ENCODE peak calls at places on chromosomes 6 and 20, in six cellular contexts. One of them, this sample, is unnamed.

GRCh38 chr6:73586416-73586974 is 65.7 kb upstream of the EEF1A1 start:
- DNase-seq in H4: peak; percentile 14
- DNase-seq in ureter: no peak
- DNase-seq in GDM1: no peak
- DNase-seq in NCI-H510A treated with DMSO at 0.1 percent for 48 hours: no peak
- DNase-seq in iPS-NIHi11: no peak
- DNase-seq in this sample: no peak

GRCh38 chr6:107624050-107624449 is 134.1 kb downstream of the SOBP start:
- DNase-seq in iPS-NIHi11: no peak
- DNase-seq in GDM1: no peak
- DNase-seq in NCI-H510A treated with DMSO at 0.1 percent for 48 hours: no peak
- DNase-seq in H4: no peak
- DNase-seq in ureter: no peak
- DNase-seq in this sample: no peak

GRCh38 chr6:150775804-150776203 is 89.7 kb upstream of the MTHFD1L start:
- DNase-seq in ureter: no peak
- DNase-seq in iPS-NIHi11: no peak
- DNase-seq in H4: no peak
- DNase-seq in NCI-H510A treated with DMSO at 0.1 percent for 48 hours: no peak
- DNase-seq in GDM1: no peak
- DNase-seq in this sample: no peak

GRCh38 chr6:24394777-24395437 is 7.8 kb upstream of the MRS2 start:
- DNase-seq in NCI-H510A treated with DMSO at 0.1 percent for 48 hours: no peak
- DNase-seq in ureter: no peak
- DNase-seq in GDM1: no peak
- DNase-seq in H4: peak; percentile 37
- DNase-seq in iPS-NIHi11: no peak
- DNase-seq in this sample: no peak

GRCh38 chr6:111662192-111662793 is 56.6 kb upstream of the TRAF3IP2 start:
- DNase-seq in H4: no peak
- DNase-seq in ureter: no peak
- DNase-seq in NCI-H510A treated with DMSO at 0.1 percent for 48 hours: no peak
- DNase-seq in GDM1: no peak
- DNase-seq in iPS-NIHi11: no peak
- DNase-seq in this sample: no peak

GRCh38 chr6:114989279-114989964 is 646.6 kb upstream of the HS3ST5 start:
- DNase-seq in iPS-NIHi11: no peak
- DNase-seq in H4: peak; percentile 8
- DNase-seq in ureter: no peak
- DNase-seq in GDM1: peak; percentile 3
- DNase-seq in NCI-H510A treated with DMSO at 0.1 percent for 48 hours: no peak
- DNase-seq in this sample: no peak

GRCh38 chr20:17344775-17345174 is 117.9 kb downstream of the PCSK2 start:
- DNase-seq in H4: no peak
- DNase-seq in ureter: no peak
- DNase-seq in GDM1: no peak
- DNase-seq in NCI-H510A treated with DMSO at 0.1 percent for 48 hours: no peak
- DNase-seq in iPS-NIHi11: no peak
- DNase-seq in this sample: no peak

GRCh38 chr20:22584922-22585785 is 782 bp upstream of the FOXA2 start:
- DNase-seq in H4: no peak
- DNase-seq in NCI-H510A treated with DMSO at 0.1 percent for 48 hours: peak; percentile 97
- DNase-seq in GDM1: no peak
- DNase-seq in iPS-NIHi11: no peak
- DNase-seq in ureter: no peak
- DNase-seq in this sample: peak; percentile 68

GRCh38 chr20:41587956-41588355 is 30.2 kb downstream of the CHD6 start:
- DNase-seq in GDM1: no peak
- DNase-seq in ureter: no peak
- DNase-seq in H4: no peak
- DNase-seq in iPS-NIHi11: no peak
- DNase-seq in NCI-H510A treated with DMSO at 0.1 percent for 48 hours: no peak
- DNase-seq in this sample: no peak

GRCh38 chr6:113120577-113121285 is 736.4 kb upstream of the MARCKS start:
- DNase-seq in iPS-NIHi11: no peak
- DNase-seq in H4: peak; percentile 89
- DNase-seq in NCI-H510A treated with DMSO at 0.1 percent for 48 hours: no peak
- DNase-seq in ureter: no peak
- DNase-seq in GDM1: no peak
- DNase-seq in this sample: peak; percentile 19

GRCh38 chr6:124677874-124678273 is 284.4 kb upstream of the RNF217 start:
- DNase-seq in NCI-H510A treated with DMSO at 0.1 percent for 48 hours: no peak
- DNase-seq in iPS-NIHi11: no peak
- DNase-seq in H4: no peak
- DNase-seq in GDM1: no peak
- DNase-seq in ureter: no peak
- DNase-seq in this sample: no peak

GRCh38 chr6:25002326-25003066 is 66.7 kb upstream of the RIPOR2 start:
- DNase-seq in ureter: no peak
- DNase-seq in GDM1: no peak
- DNase-seq in H4: no peak
- DNase-seq in NCI-H510A treated with DMSO at 0.1 percent for 48 hours: no peak
- DNase-seq in iPS-NIHi11: no peak
- DNase-seq in this sample: no peak

GRCh38 chr6:154232013-154232920 is 124.3 kb downstream of the IPCEF1 start:
- DNase-seq in ureter: no peak
- DNase-seq in H4: no peak
- DNase-seq in iPS-NIHi11: no peak
- DNase-seq in NCI-H510A treated with DMSO at 0.1 percent for 48 hours: no peak
- DNase-seq in GDM1: no peak
- DNase-seq in this sample: no peak

GRCh38 chr6:11323666-11324452 is 91.4 kb upstream of the NEDD9 start:
- DNase-seq in H4: no peak
- DNase-seq in GDM1: no peak
- DNase-seq in iPS-NIHi11: no peak
- DNase-seq in NCI-H510A treated with DMSO at 0.1 percent for 48 hours: no peak
- DNase-seq in ureter: no peak
- DNase-seq in this sample: no peak

GRCh38 chr6:125203395-125203794 is 49.8 kb downstream of the TPD52L1 start:
- DNase-seq in NCI-H510A treated with DMSO at 0.1 percent for 48 hours: no peak
- DNase-seq in iPS-NIHi11: no peak
- DNase-seq in H4: no peak
- DNase-seq in ureter: no peak
- DNase-seq in GDM1: no peak
- DNase-seq in this sample: no peak

GRCh38 chr6:36838896-36839818 is at the start of gene CPNE5:
- DNase-seq in GDM1: no peak
- DNase-seq in iPS-NIHi11: peak; percentile 71
- DNase-seq in H4: no peak
- DNase-seq in ureter: no peak
- DNase-seq in NCI-H510A treated with DMSO at 0.1 percent for 48 hours: no peak
- DNase-seq in this sample: peak; percentile 74

GRCh38 chr6:41599836-41600445 is 38.3 kb upstream of the MDFI start:
- DNase-seq in H4: no peak
- DNase-seq in iPS-NIHi11: no peak
- DNase-seq in NCI-H510A treated with DMSO at 0.1 percent for 48 hours: no peak
- DNase-seq in ureter: no peak
- DNase-seq in GDM1: no peak
- DNase-seq in this sample: no peak

GRCh38 chr20:48527771-48528170 is 300.0 kb downstream of the PREX1 start:
- DNase-seq in NCI-H510A treated with DMSO at 0.1 percent for 48 hours: no peak
- DNase-seq in iPS-NIHi11: no peak
- DNase-seq in GDM1: no peak
- DNase-seq in ureter: no peak
- DNase-seq in H4: no peak
- DNase-seq in this sample: no peak

This sample was measured in neural progenitor cell.